ENCODE peak calls at places on chromosomes 5 and 9, in seven cellular contexts. P is OCI-LY7, U is PC-3, E is Peyer's patch, K is K562, V is gastrocnemius medialis, M is left ventricle myocardium inferior. R is an unnamed sample.

GRCh38 chr5:131252824-131253171 is 11.1 kb upstream of the CDC42SE2 start:
- DNase-seq in P (peak; percentile 91), U (no peak), E (no peak), K (no peak), V (peak; percentile 53), M (peak; percentile 34), R (peak; percentile 86)

GRCh38 chr5:173474881-173475287 is 141.6 kb downstream of the BOD1 start:
- DNase-seq in P (no peak), U (peak; percentile 22), E (no peak), K (no peak), V (no peak), M (no peak), R (no peak)

GRCh38 chr5:22612928-22613327 is 240.2 kb downstream of the CDH12 start:
- DNase-seq in P (no peak), U (no peak), E (no peak), K (no peak), V (no peak), M (no peak), R (no peak)

GRCh38 chr5:94693043-94693822 is 74.8 kb downstream of the SLF1 start:
- DNase-seq in P (peak; percentile 35), U (peak; percentile 70), E (no peak), K (no peak), V (no peak), M (no peak), R (peak; percentile 40)

GRCh38 chr9:88980732-88981336 is 10.4 kb upstream of the S1PR3 start:
- DNase-seq in P (no peak), U (no peak), E (no peak), K (no peak), V (no peak), M (no peak), R (no peak)

GRCh38 chr5:57896596-57896995 is 414.0 kb upstream of the ACTBL2 start:
- DNase-seq in P (no peak), U (peak; percentile 3), E (no peak), K (no peak), V (no peak), M (no peak), R (no peak)

GRCh38 chr9:33044677-33045282 is 19.7 kb downstream of the DNAJA1 start:
- DNase-seq in P (no peak), U (peak; percentile 39), E (peak; percentile 56), K (no peak), V (no peak), M (no peak), R (no peak)

GRCh38 chr9:100580255-100580654 is 2.4 kb downstream of the CAVIN4 start:
- DNase-seq in P (no peak), U (no peak), E (no peak), K (no peak), V (no peak), M (peak; percentile 51), R (no peak)

DNA sequence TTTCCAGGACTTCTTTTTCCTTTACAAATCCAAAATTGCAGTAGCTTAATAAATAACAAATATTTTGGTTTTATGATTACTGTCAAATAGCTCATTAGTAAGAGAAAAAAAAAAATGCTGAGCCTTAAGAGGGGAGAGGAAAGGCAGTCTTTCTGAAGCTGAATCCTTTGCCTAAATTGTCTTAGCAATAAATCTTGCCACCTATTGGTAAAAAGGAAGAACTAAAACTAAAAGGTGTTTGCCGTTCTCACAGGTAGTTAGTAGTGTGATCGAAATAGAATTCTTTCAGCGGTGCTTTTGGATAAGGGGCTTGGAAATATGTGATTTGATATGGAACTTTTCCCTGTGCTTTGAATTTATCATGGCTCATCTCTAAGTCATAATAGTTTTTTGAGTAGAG is 31.2 kb downstream of the PIK3R1 start:
- DNase-seq in P (peak; percentile 6), U (no peak), E (no peak), K (no peak), V (no peak), M (no peak), R (peak; percentile 37)
- H3K4me1 ChIP-seq in P (no peaks in the 10 kb centered on the region), U (no peaks in the 10 kb centered on the region), E (peaks cover 37% of the 10 kb centered on the region), K (no peaks in the 10 kb centered on the region), V (peaks cover 56% of the 10 kb centered on the region), M (peaks cover 100% of the 10 kb centered on the region), R (peaks cover 51% of the 10 kb centered on the region)

DNA sequence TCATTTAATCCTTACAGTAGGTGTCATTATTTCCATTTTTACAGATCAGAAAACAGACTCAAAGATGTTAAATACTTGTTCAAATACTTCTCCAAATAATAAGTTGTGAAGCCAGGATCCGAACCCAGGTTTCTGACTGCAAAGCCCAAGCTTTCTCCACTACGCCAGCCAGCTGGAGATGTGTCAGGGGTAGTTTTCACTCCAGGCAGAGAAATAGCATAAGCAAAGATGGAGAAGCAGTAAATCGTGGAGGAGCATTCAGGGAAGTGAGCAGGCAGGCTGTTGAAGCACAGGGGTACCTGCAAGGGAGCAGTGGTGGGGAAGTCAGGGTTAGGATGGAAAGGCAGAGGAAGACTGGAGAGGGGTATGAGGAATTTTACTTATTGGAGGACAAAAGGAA is 2.9 kb downstream of the TLN1 start:
- DNase-seq in P (no peak), U (no peak), E (no peak), K (no peak), V (no peak), M (no peak), R (no peak)
- H3K4me1 ChIP-seq in P (peaks cover 56% of the 10 kb centered on the region), U (peaks cover 50% of the 10 kb centered on the region), E (peaks cover 72% of the 10 kb centered on the region), K (peaks cover 40% of the 10 kb centered on the region), V (peaks cover 51% of the 10 kb centered on the region), M (peaks cover 81% of the 10 kb centered on the region), R (peaks cover 67% of the 10 kb centered on the region)

GRCh38 chr9:124869466-124869985 is 7.6 kb downstream of the ARPC5L start:
- DNase-seq in P (peak; percentile 55), U (peak; percentile 17), E (peak; percentile 67), K (peak; percentile 64), V (no peak), M (no peak), R (peak; percentile 38)
- H3K4me1 ChIP-seq in P (peaks cover 56% of the 10 kb centered on the region), U (peaks cover 26% of the 10 kb centered on the region), E (peaks cover 50% of the 10 kb centered on the region), K (peaks cover 35% of the 10 kb centered on the region), V (peaks cover 57% of the 10 kb centered on the region), M (peaks cover 73% of the 10 kb centered on the region), R (peaks cover 59% of the 10 kb centered on the region)

GRCh38 chr5:14166437-14166836 is 23.3 kb downstream of the TRIO start:
- DNase-seq in P (no peak), U (no peak), E (no peak), K (no peak), V (no peak), M (no peak), R (no peak)
- H3K4me1 ChIP-seq in P (peaks cover 36% of the 10 kb centered on the region), U (peaks cover 71% of the 10 kb centered on the region), E (peaks cover 13% of the 10 kb centered on the region), K (no peaks in the 10 kb centered on the region), V (peaks cover 50% of the 10 kb centered on the region), M (peaks cover 73% of the 10 kb centered on the region), R (no peaks in the 10 kb centered on the region)

R was measured in CD4-positive, CD25-positive, alpha-beta regulatory T cell.